ENCODE peak calls at places on chromosome 12, in eight cellular contexts. S is breast epithelium, N is NB4, O is lower leg skin, C is stomach, Y is tibial nerve, E is adrenal gland, B is Peyer's patch. R is an unnamed sample.

GRCh38 chr12:130876758-130877157 is 4.9 kb downstream of the RAN start:
- DNase-seq in N (no peak), C (no peak), Y (no peak), S (no peak), E (no peak), O (no peak), B (no peak), R (no peak)

GRCh38 chr12:107351716-107352115 is 258.4 kb upstream of the CRY1 start:
- DNase-seq in E (no peak), O (no peak), N (no peak), C (no peak), B (no peak), S (no peak), Y (no peak), R (no peak)

GRCh38 chr12:4957781-4958180 is 48.1 kb downstream of the KCNA1 start:
- DNase-seq in N (no peak), S (no peak), Y (no peak), C (no peak), B (no peak), O (no peak), E (no peak), R (no peak)

GRCh38 chr12:44225128-44225527 is 389.2 kb downstream of the TMEM117 start:
- DNase-seq in C (no peak), O (no peak), Y (no peak), E (no peak), S (no peak), B (no peak), N (no peak), R (no peak)

GRCh38 chr12:25352078-25352918 is 101.6 kb upstream of the KRAS start:
- DNase-seq in B (no peak), N (no peak), O (no peak), C (no peak), Y (no peak), E (no peak), S (no peak), R (no peak)

GRCh38 chr12:105451211-105451610 is 120.7 kb downstream of the C12orf75 start:
- DNase-seq in E (no peak), O (no peak), Y (no peak), B (no peak), C (no peak), N (no peak), S (no peak), R (no peak)

GRCh38 chr12:87796961-87797516 is 232.2 kb downstream of the C12orf50 start:
- DNase-seq in B (no peak), Y (no peak), N (no peak), E (no peak), S (no peak), O (no peak), C (no peak), R (no peak)

GRCh38 chr12:122102331-122102730 is 23.8 kb downstream of the MLXIP start:
- DNase-seq in Y (no peak), B (no peak), N (no peak), S (no peak), O (no peak), E (peak), C (no peak), R (no peak)

GRCh38 chr12:118103231-118103600 is 595 bp downstream of the VSIG10 start:
- DNase-seq in C (no peak), S (no peak), N (peak), E (no peak), O (peak), Y (no peak), B (no peak), R (no peak)

GRCh38 chr12:78081590-78082314 is 251.1 kb downstream of the NAV3 start:
- DNase-seq in E (no peak), B (no peak), N (no peak), Y (no peak), C (no peak), S (no peak), O (no peak), R (no peak)

GRCh38 chr12:93419388-93420034 is 22.2 kb downstream of the UBE2N start:
- DNase-seq in E (no peak), Y (no peak), O (no peak), C (no peak), B (no peak), N (peak), S (no peak), R (no peak)

GRCh38 chr12:9922429-9922828 is 9.7 kb downstream of the CLEC2A start:
- DNase-seq in N (no peak), S (no peak), B (no peak), E (no peak), C (no peak), O (no peak), Y (no peak), R (no peak)

GRCh38 chr12:110826592-110827200 is 20.1 kb upstream of the CCDC63 start:
- DNase-seq in Y (peak), C (peak), O (peak), E (peak), S (peak), N (peak), B (peak), R (peak)

GRCh38 chr12:583251-583869 is 79.9 kb downstream of the NINJ2 start:
- DNase-seq in N (no peak), S (no peak), Y (no peak), B (no peak), C (no peak), E (no peak), O (peak), R (no peak)

GRCh38 chr12:116712458-116713303 is 25.2 kb downstream of the SPRING1 start:
- DNase-seq in N (no peak), E (no peak), S (peak), Y (no peak), O (no peak), C (no peak), B (no peak), R (no peak)

GRCh38 chr12:130394906-130395305 is 57.2 kb downstream of the PIWIL1 start:
- DNase-seq in C (no peak), S (no peak), O (no peak), Y (no peak), E (no peak), B (no peak), N (no peak), R (no peak)

GRCh38 chr12:58819945-58820344 is 100.4 kb downstream of the LRIG3 start:
- DNase-seq in Y (no peak), N (no peak), B (no peak), S (no peak), O (no peak), E (no peak), C (no peak), R (no peak)

GRCh38 chr12:107845980-107846659 is 71.6 kb downstream of the ASCL4 start:
- DNase-seq in N (no peak), Y (no peak), C (peak), B (no peak), E (no peak), O (no peak), S (no peak), R (no peak)

GRCh38 chr12:130398089-130398848 is 60.6 kb downstream of the PIWIL1 start:
- DNase-seq in B (no peak), N (no peak), S (no peak), Y (no peak), E (no peak), C (no peak), O (no peak), R (no peak)

GRCh38 chr12:31590730-31591307 is at the start of gene DENND5B:
- DNase-seq in C (peak), Y (peak), E (peak), O (peak), S (peak), N (peak), B (peak), R (no peak)
- H3K4me3 ChIP-seq in C (peak), Y (peak), E (peak), O (peak), S (peak), N (peak), B (peak), R (peak)

GRCh38 chr12:34108405-34108803 is 86.1 kb downstream of the ALG10 start:
- DNase-seq in S (no peak), E (no peak), B (no peak), Y (no peak), O (no peak), C (no peak), N (no peak), R (no peak)
- TF ChIP-seq POLR2A in S (no peak), E (no peak), B (no peak), Y (no peak), O (no peak), C (no peak), N (no peak), R (no peak)

GRCh38 chr12:64178122-64178521 is 44.0 kb downstream of the KICS2 start:
- DNase-seq in E (no peak), C (no peak), B (no peak), N (no peak), O (no peak), Y (no peak), S (no peak), R (no peak)

GRCh38 chr12:64177001-64177400 is 45.1 kb downstream of the KICS2 start:
- DNase-seq in B (no peak), S (no peak), O (no peak), C (no peak), E (no peak), Y (no peak), N (no peak), R (no peak)

GRCh38 chr12:64184216-64184615 is 37.9 kb downstream of the KICS2 start:
- DNase-seq in Y (no peak), O (no peak), S (no peak), E (no peak), B (no peak), C (no peak), N (no peak), R (no peak)

GRCh38 chr12:64180951-64181350 is 41.1 kb downstream of the KICS2 start:
- DNase-seq in S (no peak), N (no peak), C (no peak), B (no peak), E (peak), Y (no peak), O (no peak), R (no peak)

DNA sequence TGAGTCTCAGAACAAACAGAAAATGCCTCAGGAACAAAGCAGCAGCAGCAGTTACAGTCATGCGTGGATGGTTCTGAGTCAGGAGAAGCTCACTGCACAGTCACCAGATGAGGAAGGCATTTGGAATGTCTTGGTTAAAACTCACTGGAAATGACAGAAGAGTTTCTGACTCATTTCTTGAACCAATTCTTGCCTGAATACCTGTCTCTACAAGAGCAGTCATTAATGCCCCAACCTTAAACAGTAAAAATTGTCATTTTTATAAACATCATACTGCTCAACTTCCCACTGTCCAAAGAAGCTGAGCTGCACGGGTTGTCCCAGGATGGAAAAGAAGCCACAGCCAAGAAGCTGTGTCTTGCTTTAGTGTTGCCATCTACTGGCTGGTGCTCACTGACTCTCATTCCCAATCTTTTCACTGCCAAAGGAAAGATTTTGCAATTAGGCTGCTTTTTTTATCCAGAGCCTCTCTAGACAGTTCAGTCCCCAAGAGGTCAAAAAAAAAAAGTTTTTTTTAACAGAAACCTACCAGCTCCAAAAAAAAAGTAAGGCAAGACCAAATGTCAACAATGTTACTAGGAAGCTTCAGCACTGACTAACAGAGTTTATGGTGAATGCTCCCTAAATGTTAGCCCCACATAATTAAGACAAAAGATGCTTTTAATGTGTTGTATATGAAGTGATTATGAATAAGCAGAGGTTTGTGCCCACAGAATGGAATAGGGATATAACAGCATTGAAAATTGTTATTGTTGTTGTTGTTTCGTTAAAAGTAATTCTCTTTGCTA is 40.4 kb downstream of the KICS2 start:
- DNase-seq in O (no peak), S (peak), C (peak), Y (peak), N (peak), B (no peak), E (peak), R (no peak)
- H3K4me3 ChIP-seq in O (no peak), S (no peak), C (no peak), Y (no peak), N (no peak), B (no peak), E (no peak), R (no peak)

DNA sequence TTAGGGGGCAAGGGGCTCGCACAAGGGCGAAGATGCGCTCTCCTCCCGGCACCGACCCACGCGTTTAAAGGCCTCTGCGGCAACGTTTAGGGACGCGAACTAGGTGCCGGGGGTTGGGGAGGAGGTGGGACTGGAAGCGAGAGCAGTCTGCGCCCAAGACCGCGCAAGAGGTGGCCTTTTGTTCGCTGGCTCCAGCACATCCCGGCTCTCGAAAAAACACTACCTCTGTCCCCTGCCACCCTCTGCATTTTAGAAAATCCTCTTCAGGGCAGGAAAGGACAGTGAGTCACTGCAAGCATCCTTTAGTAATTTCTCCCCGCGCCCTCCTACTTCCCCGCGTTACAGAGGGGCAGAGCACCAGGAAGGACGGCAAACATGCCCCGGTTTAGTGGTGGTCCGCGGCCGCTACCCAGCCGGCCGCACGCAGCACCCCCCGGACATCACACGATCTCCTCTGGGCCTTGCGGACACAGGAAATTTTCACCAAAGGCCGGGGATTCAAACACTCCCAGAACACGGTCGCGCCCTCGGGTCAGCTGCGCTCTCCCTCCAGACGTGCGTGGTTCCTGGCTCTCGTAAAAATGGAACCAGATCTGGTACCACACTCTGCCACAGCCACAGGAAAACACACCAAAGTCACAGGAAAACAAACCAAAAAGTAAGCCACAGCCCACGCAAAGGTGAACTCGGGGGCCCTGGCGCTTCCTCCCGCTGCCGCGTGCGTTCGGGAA is 1.1 kb downstream of the SLC38A1 start:
- DNase-seq in N (peak), C (no peak), Y (no peak), O (peak), S (no peak), B (no peak), E (peak), R (no peak)
- TF ChIP-seq POLR2A in N (no peak), C (no peak), Y (no peak), O (no peak), S (no peak), B (no peak), E (no peak), R (no peak)

GRCh38 chr12:12719496-12719895 is 2.3 kb downstream of the CDKN1B start:
- DNase-seq in S (no peak), C (no peak), E (no peak), N (peak), O (no peak), Y (no peak), B (no peak), R (no peak)

GRCh38 chr12:12718853-12719252 is 1.7 kb downstream of the CDKN1B start:
- DNase-seq in C (no peak), S (no peak), O (no peak), E (no peak), B (no peak), Y (no peak), N (peak), R (peak)

GRCh38 chr12:12717586-12718381 is 616 bp downstream of the CDKN1B start:
- DNase-seq in E (peak), N (peak), Y (no peak), B (peak), S (no peak), C (no peak), O (peak), R (peak)

GRCh38 chr12:12716845-12717585 is at the start of gene CDKN1B:
- DNase-seq in N (peak), B (peak), S (peak), C (peak), O (peak), E (peak), Y (peak), R (peak)

DNA sequence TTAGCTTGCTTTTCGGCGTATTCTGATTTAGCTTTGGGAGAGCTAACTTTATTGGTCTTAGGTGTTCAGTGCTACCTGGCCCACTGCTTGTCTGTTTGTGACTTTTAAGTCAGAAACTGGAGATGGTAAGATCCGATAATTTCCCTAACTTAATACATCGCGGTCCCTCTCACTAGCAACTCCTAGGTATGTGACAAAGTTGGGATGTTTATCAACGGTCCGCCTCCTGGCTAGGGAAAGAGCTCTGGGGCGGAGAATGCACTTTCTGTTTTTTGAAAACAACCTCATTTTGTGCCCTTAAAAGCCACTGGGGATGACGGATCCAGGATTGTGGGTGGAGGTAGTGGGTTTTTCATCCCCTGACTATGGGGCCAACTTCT is 1.2 kb downstream of the CDKN1B start:
- DNase-seq in C (no peak), B (no peak), O (no peak), Y (no peak), N (no peak), S (no peak), E (no peak), R (peak)
- H3K4me3 ChIP-seq in C (peak), B (peak), O (peak), Y (peak), N (peak), S (peak), E (peak), R (peak)

DNA sequence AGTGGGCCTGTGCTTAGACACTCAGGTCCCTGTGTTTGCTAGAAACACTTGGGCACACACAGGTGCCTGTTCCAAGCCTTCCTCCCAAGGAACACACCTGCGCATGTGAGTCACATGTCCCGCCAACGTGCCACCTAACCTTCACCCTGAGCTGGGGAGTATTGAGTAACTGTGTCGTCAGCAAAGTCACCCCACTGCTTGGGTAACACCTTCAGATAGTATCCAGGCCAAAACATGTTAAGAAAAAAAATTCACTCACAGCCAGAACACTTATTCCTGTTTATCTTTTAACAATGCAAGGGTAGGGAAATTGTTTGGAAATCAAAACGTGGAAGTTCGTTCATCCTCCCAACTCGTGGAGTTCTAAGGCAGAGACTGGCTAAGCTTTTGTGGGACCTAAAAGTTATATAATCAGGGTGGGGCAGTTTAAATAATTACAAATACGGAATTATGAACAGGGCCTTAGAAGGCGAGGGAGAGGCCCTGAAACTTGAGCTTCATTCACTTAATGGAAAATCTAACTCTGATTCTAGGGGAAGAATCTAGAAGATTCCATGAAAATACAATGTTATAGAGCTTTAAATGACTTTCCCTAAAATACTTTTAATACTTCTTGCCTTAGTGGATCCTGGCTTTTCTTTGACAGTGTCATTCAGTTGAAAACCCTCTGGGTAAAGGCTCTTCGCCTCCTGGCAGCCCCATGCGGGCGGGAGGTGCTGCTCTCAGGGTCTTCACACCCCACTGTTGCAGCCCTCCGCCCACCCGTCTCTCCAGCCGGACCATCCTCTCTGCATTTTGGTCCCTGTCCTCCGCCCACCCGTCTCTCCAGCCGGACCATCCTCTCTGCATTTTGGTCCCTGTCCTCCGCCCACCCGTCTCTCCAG is 30.3 kb upstream of the ADIPOR2 start:
- DNase-seq in B (peak), O (peak), S (peak), C (peak), Y (peak), E (peak), N (peak), R (no peak)
- TF ChIP-seq POLR2A in B (peak), O (no peak), S (no peak), C (no peak), Y (peak), E (no peak), N (no peak), R (no peak)

GRCh38 chr12:54126696-54127537 is 61.9 kb downstream of the SMUG1 start:
- DNase-seq in Y (peak), N (peak), E (peak), B (peak), S (peak), O (peak), C (peak), R (no peak)
- H3K4me3 ChIP-seq in Y (peak), N (no peak), E (no peak), B (peak), S (peak), O (peak), C (peak), R (peak)